ENCODE peak calls at places on chromosomes 13 and 19, in four cellular contexts. J is endothelial cell of umbilical vein, T is K562, X is keratinocyte. P is an unnamed sample. For H3K9me1, the result is how much of the 10 kb centered on the place peaks cover.

GRCh38 chr19:6803036-6803404 is 30.5 kb downstream of the VAV1 start:
- DNase-seq in J (no peak), T (no peak), X (no peak), P (no peak)

GRCh38 chr19:12657966-12658365 is 8.6 kb downstream of the MAN2B1 start:
- DNase-seq in J (no peak), T (no peak), X (no peak), P (no peak)

GRCh38 chr19:49879243-49879960 is 1.9 kb downstream of the TBC1D17 start:
- DNase-seq in J (no peak), T (no peak), X (no peak), P (no peak)

GRCh38 chr13:101455863-101456262 is 3.4 kb downstream of the ITGBL1 start:
- DNase-seq in J (peak), T (no peak), X (peak), P (peak)

GRCh38 chr13:114031631-114032030 is 57.8 kb upstream of the C13orf46 start:
- DNase-seq in J (no peak), T (no peak), X (no peak), P (no peak)

GRCh38 chr19:3006075-3006767 is 22.9 kb downstream of the TLE2 start:
- DNase-seq in J (no peak), T (peak), X (no peak), P (no peak)

GRCh38 chr19:10230904-10231623 is at the start of gene S1PR2:
- DNase-seq in J (peak), T (peak), X (no peak), P (peak)

GRCh38 chr19:42555317-42555716 is 27.0 kb upstream of the CEACAM1 start:
- DNase-seq in J (no peak), T (no peak), X (no peak), P (no peak)

GRCh38 chr13:87168390-87168789 is 502.8 kb upstream of the SLITRK5 start:
- DNase-seq in J (no peak), T (no peak), X (no peak), P (no peak)

GRCh38 chr19:28403698-28404099 is 809.3 kb downstream of the UQCRFS1 start:
- DNase-seq in J (no peak), T (no peak), X (no peak), P (no peak)

GRCh38 chr19:10517760-10518443 is 655 bp upstream of the S1PR5 start:
- DNase-seq in J (no peak), T (peak), X (no peak), P (peak)

GRCh38 chr13:68124437-68125086 is 894.4 kb upstream of the PCDH9 start:
- DNase-seq in J (no peak), T (no peak), X (no peak), P (no peak)

DNA sequence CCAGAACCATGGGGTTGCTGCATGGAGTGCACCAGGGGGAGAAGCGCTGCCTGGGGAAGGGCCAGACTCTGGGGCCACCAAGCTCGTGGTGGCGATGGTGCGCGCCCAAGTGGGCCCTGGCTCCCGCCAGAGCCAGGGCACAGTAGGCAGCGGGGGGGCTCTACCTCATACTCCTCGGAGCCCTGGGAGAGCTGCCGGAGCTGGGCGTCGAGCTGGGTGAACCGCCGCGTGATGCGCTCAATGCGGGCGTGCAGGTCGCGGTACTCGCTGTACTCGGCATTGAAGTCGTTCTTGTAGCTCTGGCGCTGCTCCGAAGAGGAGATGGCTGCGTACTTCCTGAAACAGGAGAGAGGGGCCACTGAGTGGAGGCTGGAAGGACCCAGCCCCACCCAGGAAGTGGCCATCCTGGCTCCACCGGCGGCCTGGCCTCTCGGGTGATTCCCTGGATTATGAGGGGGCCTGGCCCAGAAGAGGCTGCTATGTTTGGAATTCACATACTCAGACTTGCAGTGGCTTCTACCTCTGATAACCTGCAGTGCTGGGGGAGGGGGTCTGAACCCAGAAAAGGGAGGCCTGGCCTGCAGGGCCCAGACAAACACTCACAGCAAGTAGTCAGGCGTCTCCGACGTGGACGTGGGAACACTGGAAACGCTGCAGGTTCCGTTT is 8.3 kb upstream of the ISYNA1 start:
- DNase-seq in J (no peak), T (no peak), X (no peak), P (no peak)
- H3K9me1 ChIP-seq in J (under half), T (under half), X (under half), P (under half)

GRCh38 chr13:112574476-112575294 is 13.3 kb downstream of the TUBGCP3 start:
- DNase-seq in J (peak), T (no peak), X (no peak), P (peak)

GRCh38 chr13:112575295-112575622 is 12.7 kb downstream of the TUBGCP3 start:
- DNase-seq in J (no peak), T (no peak), X (no peak), P (no peak)

GRCh38 chr13:112576191-112576590 is 11.8 kb downstream of the TUBGCP3 start:
- DNase-seq in J (no peak), T (no peak), X (no peak), P (no peak)

GRCh38 chr13:112576768-112577167 is 11.2 kb downstream of the TUBGCP3 start:
- DNase-seq in J (no peak), T (no peak), X (no peak), P (no peak)

GRCh38 chr13:112575680-112576079 is 12.3 kb downstream of the TUBGCP3 start:
- DNase-seq in J (peak), T (peak), X (no peak), P (no peak)
- H3K9me1 ChIP-seq in J (under half), T (under half), X (under half), P (under half)

DNA sequence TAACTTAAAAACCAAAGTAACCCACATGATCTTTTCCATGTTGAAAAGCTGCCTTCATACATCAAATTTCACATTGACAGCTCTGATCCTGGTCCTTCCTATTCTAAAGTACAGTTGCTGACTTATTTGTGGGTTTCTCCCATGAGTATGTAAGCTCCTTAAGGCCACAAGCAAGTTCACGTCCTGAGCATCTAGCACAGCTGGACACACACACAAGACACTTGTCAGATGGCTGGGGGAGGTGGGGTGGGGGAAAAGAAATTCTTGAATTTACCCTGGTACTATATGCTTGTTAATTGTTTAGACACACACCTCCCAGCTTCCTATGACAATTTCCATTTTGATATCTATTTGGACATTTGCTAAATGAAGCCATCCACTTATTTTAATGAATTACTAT is 162.8 kb downstream of the ZIC5 start:
- DNase-seq in J (no peak), T (no peak), X (no peak), P (no peak)
- H3K9me1 ChIP-seq in J (under half), T (under half), X (under half), P (under half)

DNA sequence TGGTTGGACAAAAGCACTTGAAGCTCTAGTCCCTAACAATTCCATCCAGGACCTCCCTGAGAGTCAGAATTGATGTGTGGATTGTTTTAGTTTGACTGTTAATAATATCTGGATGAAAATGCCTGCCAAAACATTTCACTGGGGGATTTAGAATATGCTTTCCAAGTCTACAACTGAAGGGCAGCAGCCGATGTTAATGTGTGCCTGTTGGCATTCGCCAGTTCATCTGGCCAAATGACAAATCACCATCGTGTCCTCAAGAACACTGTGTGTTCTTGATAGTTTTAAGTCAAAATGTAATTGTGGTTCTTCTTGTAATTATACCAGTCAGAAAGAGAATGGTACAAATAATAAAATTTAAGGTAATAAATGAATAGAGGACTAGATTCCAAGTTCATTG is 76.1 kb upstream of the TSC22D1 start:
- DNase-seq in J (no peak), T (no peak), X (no peak), P (no peak)
- H3K9me1 ChIP-seq in J (under half), T (under half), X (under half), P (under half)

GRCh38 chr13:108102771-108103170 is 112.6 kb downstream of the LIG4 start:
- DNase-seq in J (no peak), T (no peak), X (no peak), P (no peak)
- H3K9me1 ChIP-seq in J (under half), T (under half), X (under half), P (under half)

GRCh38 chr13:27161980-27162379 is 9.6 kb downstream of the USP12 start:
- DNase-seq in J (no peak), T (no peak), X (no peak), P (peak)

GRCh38 chr13:27158335-27158734 is 13.3 kb downstream of the USP12 start:
- DNase-seq in J (no peak), T (no peak), X (no peak), P (no peak)

GRCh38 chr13:27161423-27161822 is 10.2 kb downstream of the USP12 start:
- DNase-seq in J (no peak), T (no peak), X (no peak), P (no peak)

GRCh38 chr13:27160657-27161174 is 10.9 kb downstream of the USP12 start:
- DNase-seq in J (no peak), T (no peak), X (no peak), P (no peak)

DNA sequence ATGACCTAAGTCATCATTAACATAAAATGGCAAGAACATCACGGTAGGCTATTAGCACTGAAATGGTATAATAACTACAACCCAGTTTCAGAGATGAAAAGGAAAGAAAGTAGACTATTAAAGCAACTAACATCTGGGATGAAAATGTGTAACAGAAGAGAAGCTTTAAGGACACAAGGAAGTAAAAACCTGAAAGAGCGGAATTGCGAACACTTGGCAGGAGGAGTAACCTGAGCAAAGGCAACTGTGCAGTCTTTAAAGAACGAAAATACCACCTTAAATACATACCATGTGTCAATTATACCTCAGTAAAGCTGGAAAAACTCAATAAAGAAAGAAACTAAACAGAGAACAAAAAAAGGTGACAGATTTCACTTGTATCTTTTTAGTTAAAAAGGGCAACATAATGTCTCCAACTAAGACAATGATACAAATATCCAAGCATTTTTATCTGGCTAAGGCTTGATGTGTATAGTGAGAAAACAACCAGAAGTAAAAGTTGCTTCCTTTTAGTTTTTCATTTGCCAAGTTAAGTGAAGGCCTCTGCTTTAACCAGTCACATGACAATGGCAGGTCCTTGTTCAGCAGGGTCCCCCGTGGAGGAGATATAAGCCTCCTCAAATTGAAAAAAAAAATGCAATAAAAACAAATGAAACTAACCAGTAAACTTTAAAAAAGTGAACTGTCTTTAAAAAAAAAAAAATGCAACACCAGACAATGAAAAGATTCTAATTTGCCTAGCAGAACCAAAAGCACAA is 11.6 kb downstream of the USP12 start:
- DNase-seq in J (no peak), T (no peak), X (no peak), P (no peak)
- H3K9me1 ChIP-seq in J (under half), T (under half), X (under half), P (under half)

GRCh38 chr13:79659161-79659560 is 178.2 kb downstream of the NDFIP2 start:
- DNase-seq in J (peak), T (no peak), X (no peak), P (no peak)
- H3K9me1 ChIP-seq in J (under half), T (under half), X (under half), P (under half)